ENCODE peak calls at places on chromosomes 5 and 9, in eight cellular contexts. One of them, this sample, is unnamed.

GRCh38 chr9:93119953-93120845 is 13.9 kb downstream of the NINJ1 start:
- DNase-seq in heart left ventricle: peak; percentile 91
- DNase-seq in head of caudate nucleus: peak; percentile 76
- DNase-seq in body of pancreas: peak; percentile 96
- DNase-seq in glomerular endothelial cell: peak; percentile 25
- DNase-seq in fibroblast of the aortic adventitia: peak; percentile 94
- DNase-seq in stimulated activated CD4-positive, alpha-beta T cell treated with anti-CD3 and anti-CD28 coated beads, Interleukin-2, amount 100 ng/mL, for 48 hours: no peak
- DNase-seq in HTR-8/SVneo: peak; percentile 89
- DNase-seq in this sample: peak; percentile 88

GRCh38 chr5:2581418-2581817 is 170.1 kb downstream of the IRX2 start:
- DNase-seq in heart left ventricle: no peak
- DNase-seq in head of caudate nucleus: no peak
- DNase-seq in body of pancreas: no peak
- DNase-seq in glomerular endothelial cell: no peak
- DNase-seq in fibroblast of the aortic adventitia: no peak
- DNase-seq in stimulated activated CD4-positive, alpha-beta T cell treated with anti-CD3 and anti-CD28 coated beads, Interleukin-2, amount 100 ng/mL, for 48 hours: no peak
- DNase-seq in HTR-8/SVneo: no peak
- DNase-seq in this sample: no peak

GRCh38 chr5:129063483-129064136 is 30.9 kb upstream of the ISOC1 start:
- DNase-seq in heart left ventricle: no peak
- DNase-seq in head of caudate nucleus: no peak
- DNase-seq in body of pancreas: no peak
- DNase-seq in glomerular endothelial cell: peak; percentile 7
- DNase-seq in fibroblast of the aortic adventitia: peak; percentile 72
- DNase-seq in stimulated activated CD4-positive, alpha-beta T cell treated with anti-CD3 and anti-CD28 coated beads, Interleukin-2, amount 100 ng/mL, for 48 hours: no peak
- DNase-seq in HTR-8/SVneo: no peak
- DNase-seq in this sample: peak; percentile 83

GRCh38 chr5:122705876-122706275 is 69.0 kb upstream of the SNX2 start:
- DNase-seq in heart left ventricle: no peak
- DNase-seq in head of caudate nucleus: no peak
- DNase-seq in body of pancreas: no peak
- DNase-seq in glomerular endothelial cell: no peak
- DNase-seq in fibroblast of the aortic adventitia: peak; percentile 23
- DNase-seq in stimulated activated CD4-positive, alpha-beta T cell treated with anti-CD3 and anti-CD28 coated beads, Interleukin-2, amount 100 ng/mL, for 48 hours: no peak
- DNase-seq in HTR-8/SVneo: no peak
- DNase-seq in this sample: no peak

GRCh38 chr5:52840286-52841050 is 52.8 kb downstream of the ITGA1 start:
- DNase-seq in heart left ventricle: peak; percentile 27
- DNase-seq in head of caudate nucleus: peak; percentile 16
- DNase-seq in body of pancreas: no peak
- DNase-seq in glomerular endothelial cell: no peak
- DNase-seq in fibroblast of the aortic adventitia: no peak
- DNase-seq in stimulated activated CD4-positive, alpha-beta T cell treated with anti-CD3 and anti-CD28 coated beads, Interleukin-2, amount 100 ng/mL, for 48 hours: no peak
- DNase-seq in HTR-8/SVneo: no peak
- DNase-seq in this sample: peak; percentile 18

GRCh38 chr9:74952281-74953151 is at the start of gene C9orf40:
- DNase-seq in heart left ventricle: peak; percentile 92
- DNase-seq in head of caudate nucleus: peak; percentile 88
- DNase-seq in body of pancreas: peak; percentile 90
- DNase-seq in glomerular endothelial cell: no peak
- DNase-seq in fibroblast of the aortic adventitia: peak; percentile 79
- DNase-seq in stimulated activated CD4-positive, alpha-beta T cell treated with anti-CD3 and anti-CD28 coated beads, Interleukin-2, amount 100 ng/mL, for 48 hours: peak; percentile 90
- DNase-seq in HTR-8/SVneo: peak; percentile 73
- DNase-seq in this sample: peak; percentile 74

GRCh38 chr9:107249131-107249533 is 33.9 kb upstream of the RAD23B start:
- DNase-seq in heart left ventricle: no peak
- DNase-seq in head of caudate nucleus: no peak
- DNase-seq in body of pancreas: peak; percentile 33
- DNase-seq in glomerular endothelial cell: no peak
- DNase-seq in fibroblast of the aortic adventitia: no peak
- DNase-seq in stimulated activated CD4-positive, alpha-beta T cell treated with anti-CD3 and anti-CD28 coated beads, Interleukin-2, amount 100 ng/mL, for 48 hours: no peak
- DNase-seq in HTR-8/SVneo: peak; percentile 34
- DNase-seq in this sample: no peak

GRCh38 chr5:80760680-80761079 is 105.9 kb upstream of the DHFR start:
- DNase-seq in heart left ventricle: no peak
- DNase-seq in head of caudate nucleus: no peak
- DNase-seq in body of pancreas: no peak
- DNase-seq in glomerular endothelial cell: no peak
- DNase-seq in fibroblast of the aortic adventitia: no peak
- DNase-seq in stimulated activated CD4-positive, alpha-beta T cell treated with anti-CD3 and anti-CD28 coated beads, Interleukin-2, amount 100 ng/mL, for 48 hours: no peak
- DNase-seq in HTR-8/SVneo: no peak
- DNase-seq in this sample: no peak

GRCh38 chr5:60814498-60814897 is 29.6 kb downstream of the ELOVL7 start:
- DNase-seq in heart left ventricle: no peak
- DNase-seq in head of caudate nucleus: no peak
- DNase-seq in body of pancreas: no peak
- DNase-seq in glomerular endothelial cell: no peak
- DNase-seq in fibroblast of the aortic adventitia: no peak
- DNase-seq in stimulated activated CD4-positive, alpha-beta T cell treated with anti-CD3 and anti-CD28 coated beads, Interleukin-2, amount 100 ng/mL, for 48 hours: no peak
- DNase-seq in HTR-8/SVneo: no peak
- DNase-seq in this sample: no peak